ENCODE peak calls at places on chromosome 2, in four cellular contexts. W is mesothelial cell of epicardium, Z is GM10248, K is ACHN. Q is an unnamed sample.
A peak's percentile ranks its signal among the peaks of the same experiment; 100 is the strongest.

GRCh38 chr2:172279214-172279613 is 148.2 kb upstream of the ITGA6 start:
- DNase-seq in K (no peak), W (no peak), Z (no peak), Q (no peak)

GRCh38 chr2:169393068-169393590 is 30.8 kb upstream of the LRP2 start:
- DNase-seq in Z (peak; percentile 13), K (no peak), W (peak; percentile 42), Q (no peak)

GRCh38 chr2:217248312-217248935 is 388.6 kb upstream of the TNP1 start:
- DNase-seq in K (no peak), Z (peak; percentile 58), W (peak; percentile 66), Q (no peak)

GRCh38 chr2:45616663-45617411 is 5.8 kb upstream of the SRBD1 start:
- DNase-seq in K (no peak), Z (no peak), W (no peak), Q (no peak)

GRCh38 chr2:8761529-8762164 is 75.8 kb downstream of the KIDINS220 start:
- DNase-seq in W (no peak), Z (peak; percentile 45), K (peak; percentile 50), Q (no peak)

GRCh38 chr2:9847140-9847539 is 3.9 kb downstream of the TAF1B start:
- DNase-seq in Z (no peak), K (no peak), W (no peak), Q (no peak)

GRCh38 chr2:225354281-225354774 is 45.2 kb upstream of the NYAP2 start:
- DNase-seq in K (no peak), Z (no peak), W (no peak), Q (no peak)

GRCh38 chr2:69828913-69829242 is 582 bp upstream of the GMCL1 start:
- DNase-seq in K (no peak), Z (no peak), W (no peak), Q (no peak)

GRCh38 chr2:190846746-190847145 is 33.9 kb upstream of the GLS start:
- DNase-seq in W (no peak), Z (no peak), K (peak; percentile 100), Q (no peak)

GRCh38 chr2:1855150-1855549 is 110.8 kb upstream of the PXDN start:
- DNase-seq in K (no peak), W (no peak), Z (no peak), Q (no peak)

GRCh38 chr2:151774506-151774905 is 40.2 kb upstream of the NEB start:
- DNase-seq in W (no peak), Z (no peak), K (peak; percentile 69), Q (peak; percentile 13)

GRCh38 chr2:42771546-42772153 is 7.7 kb upstream of the OXER1 start:
- DNase-seq in W (no peak), Z (no peak), K (no peak), Q (no peak)

GRCh38 chr2:28166956-28167355 is 225.7 kb upstream of the FOSL2 start:
- DNase-seq in K (no peak), W (no peak), Z (no peak), Q (no peak)